ENCODE peak calls at places on chromosomes 4 and X, in four cellular contexts. U is GM12878, Q is WTC11, A is HepG2. R is an unnamed sample.

GRCh38 chr4:164221631-164222030 is 532.3 kb upstream of the SMIM31 start:
- DNase-seq in U (no peak), Q (no peak), A (no peak), R (no peak)

GRCh38 chr4:140686799-140687198 is 69.4 kb downstream of the TBC1D9 start:
- DNase-seq in U (no peak), Q (no peak), A (no peak), R (no peak)

GRCh38 chr4:156779046-156779445 is 192.6 kb downstream of the PDGFC start:
- DNase-seq in U (no peak), Q (no peak), A (no peak), R (no peak)

GRCh38 chrX:13520931-13521330 is 48.5 kb upstream of the EGFL6 start:
- DNase-seq in U (no peak), Q (no peak), A (no peak), R (no peak)

GRCh38 chr4:41975341-41975740 is 6.2 kb upstream of the DCAF4L1 start:
- DNase-seq in U (no peak), Q (no peak), A (no peak), R (no peak)

GRCh38 chr4:108118505-108118904 is 50.2 kb downstream of the LEF1 start:
- DNase-seq in U (peak), Q (no peak), A (peak), R (peak)

GRCh38 chrX:15607067-15607466 is 6.3 kb upstream of the ACE2 start:
- DNase-seq in U (no peak), Q (no peak), A (no peak), R (no peak)

GRCh38 chr4:134747108-134747805 is 545.7 kb upstream of the PABPC4L start:
- DNase-seq in U (no peak), Q (no peak), A (peak), R (no peak)

GRCh38 chr4:138037716-138038115 is 204.4 kb downstream of the SLC7A11 start:
- DNase-seq in U (no peak), Q (no peak), A (no peak), R (no peak)

GRCh38 chr4:39657465-39657864 is 18.8 kb upstream of the SMIM14 start:
- DNase-seq in U (peak), Q (no peak), A (no peak), R (no peak)

DNA sequence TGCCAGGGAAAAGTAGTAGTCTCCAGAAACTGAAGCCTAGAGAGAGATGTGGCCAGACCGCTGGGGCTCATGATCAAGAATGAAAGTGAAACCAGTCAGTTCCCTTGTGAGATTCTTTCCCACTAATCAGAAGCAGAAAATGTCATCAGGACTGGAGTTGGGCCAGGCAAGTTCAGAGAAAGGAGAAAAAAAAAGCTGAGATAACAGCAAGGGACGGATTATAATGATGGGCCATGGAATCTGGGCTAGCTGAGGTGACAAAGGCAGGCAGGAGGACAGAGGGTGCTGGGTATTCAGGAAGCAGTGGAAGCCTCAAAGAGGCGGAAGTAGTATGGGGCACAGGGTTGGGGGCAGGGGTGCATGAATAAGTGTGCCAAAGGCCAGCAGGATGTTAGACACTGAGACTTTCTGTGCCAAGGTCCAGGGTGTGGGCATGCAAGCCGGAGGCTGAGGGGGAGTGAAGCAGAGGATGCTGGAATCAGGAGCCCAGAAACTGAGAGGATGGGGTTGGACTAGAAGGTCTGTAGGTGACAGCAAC is 2.5 kb downstream of the CXorf38 start:
- DNase-seq in U (peak), Q (no peak), A (peak), R (peak)
- TF ChIP-seq TCF7 in U (no peak), Q (no peak), A (no peak), R (no peak)

GRCh38 chr4:111449657-111450056 is 695.6 kb upstream of the FAM241A start:
- DNase-seq in U (no peak), Q (no peak), A (no peak), R (no peak)
- TF ChIP-seq TCF7 in U (no peak), Q (no peak), A (no peak), R (no peak)

DNA sequence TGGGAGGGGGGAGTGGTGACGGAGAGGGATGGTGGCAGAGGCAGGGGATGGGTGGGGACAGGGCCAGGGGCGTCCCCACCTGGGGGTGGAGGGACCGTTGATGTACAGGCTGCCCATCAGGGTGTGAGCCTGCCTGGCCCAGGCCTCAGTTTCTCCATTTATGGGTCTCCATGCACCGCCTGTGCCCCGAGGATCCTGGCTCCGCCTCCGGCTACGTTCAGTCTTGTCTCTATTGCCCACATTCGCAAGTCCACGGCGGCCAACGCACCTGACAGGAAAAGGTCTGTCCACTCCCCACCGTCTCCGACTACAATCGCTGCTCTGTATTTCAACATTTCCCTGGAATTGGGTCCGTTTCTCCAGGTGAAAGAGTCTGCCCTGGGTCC is 96.3 kb upstream of the NKX1-1 start:
- DNase-seq in U (no peak), Q (no peak), A (no peak), R (no peak)
- TF ChIP-seq TCF7 in U (no peak), Q (no peak), A (no peak), R (no peak)

GRCh38 chr4:105765690-105766407 is 57.3 kb downstream of the GSTCD start:
- DNase-seq in U (no peak), Q (no peak), A (peak), R (peak)
- TF ChIP-seq TCF7 in U (no peak), Q (no peak), A (no peak), R (no peak)